ENCODE peak calls at places on chromosomes 7 and 10, in four cellular contexts. A is astrocyte of the spinal cord, P is Peyer's patch, R is kidney epithelial cell. J is an unnamed sample.

GRCh38 chr7:99369767-99370353 is 4.7 kb upstream of the ARPC1B start:
- DNase-seq in R (no peak), A (peak; percentile 47), P (no peak), J (no peak)

GRCh38 chr10:121754667-121755066 is 156.4 kb upstream of the FGFR2 start:
- DNase-seq in A (no peak), R (no peak), P (no peak), J (no peak)

GRCh38 chr10:34504534-34504933 is 310.6 kb downstream of the PARD3 start:
- DNase-seq in A (peak; percentile 66), P (no peak), R (peak; percentile 48), J (no peak)

GRCh38 chr10:71040326-71040725 is 152.0 kb upstream of the PCBD1 start:
- DNase-seq in P (no peak), A (no peak), R (no peak), J (no peak)

GRCh38 chr10:126639084-126639483 is 31.4 kb downstream of the C10orf90 start:
- DNase-seq in A (no peak), R (no peak), P (no peak), J (no peak)

GRCh38 chr10:44384601-44385422 is at the start of gene CXCL12:
- DNase-seq in P (no peak), R (no peak), A (peak; percentile 18), J (no peak)

GRCh38 chr10:3749597-3750351 is 35.2 kb downstream of the KLF6 start:
- DNase-seq in R (peak; percentile 44), P (no peak), A (peak; percentile 55), J (no peak)

GRCh38 chr10:126422561-126422960 is 34.3 kb upstream of the ADAM12 start:
- DNase-seq in R (no peak), P (no peak), A (peak; percentile 49), J (no peak)

GRCh38 chr10:66378117-66378876 is 547.5 kb upstream of the LRRTM3 start:
- DNase-seq in A (peak; percentile 1), R (no peak), P (no peak), J (no peak)

GRCh38 chr10:59143550-59143949 is 32.9 kb upstream of the PHYHIPL start:
- DNase-seq in A (no peak), P (no peak), R (no peak), J (no peak)

GRCh38 chr7:140026935-140027334 is 35.8 kb downstream of the PARP12 start:
- DNase-seq in A (no peak), P (no peak), R (no peak), J (no peak)

GRCh38 chr10:63042256-63042655 is 90.9 kb upstream of the NRBF2 start:
- DNase-seq in P (no peak), A (no peak), R (no peak), J (no peak)

GRCh38 chr7:130906575-130906974 is 172.6 kb upstream of the KLF14 start:
- DNase-seq in R (no peak), A (no peak), P (no peak), J (no peak)

GRCh38 chr10:42952358-42952757 is 124.5 kb upstream of the RET start:
- DNase-seq in R (no peak), P (peak; percentile 13), A (no peak), J (no peak)

GRCh38 chr7:100893910-100894763 is 1.6 kb downstream of the ACHE start:
- DNase-seq in A (no peak), P (no peak), R (no peak), J (no peak)

GRCh38 chr7:75599244-75599771 is 107.2 kb downstream of the SPDYE5 start:
- DNase-seq in A (peak; percentile 33), R (no peak), P (no peak), J (no peak)

GRCh38 chr7:135168001-135168400 is 2.5 kb downstream of the CYREN start:
- DNase-seq in A (no peak), P (no peak), R (no peak), J (no peak)

GRCh38 chr10:78906734-78907385 is 161.9 kb upstream of the ZMIZ1 start:
- DNase-seq in R (no peak), A (no peak), P (no peak), J (no peak)

GRCh38 chr7:122132341-122132740 is 11.7 kb downstream of the AASS start:
- DNase-seq in A (peak; percentile 64), R (peak; percentile 28), P (no peak), J (peak; percentile 9)

GRCh38 chr10:70132098-70133029 is at the start of gene AIFM2:
- DNase-seq in P (peak; percentile 35), A (peak; percentile 63), R (no peak), J (peak; percentile 16)

GRCh38 chr10:89352039-89352597 is 24.3 kb downstream of the IFIT3 start:
- DNase-seq in P (no peak), A (peak; percentile 93), R (peak; percentile 86), J (peak; percentile 82)

GRCh38 chr10:24462889-24463552 is 254.1 kb downstream of the KIAA1217 start:
- DNase-seq in R (no peak), P (no peak), A (peak; percentile 51), J (no peak)

GRCh38 chr7:143341842-143342241 is 20.7 kb downstream of the FAM131B start:
- DNase-seq in A (no peak), R (no peak), P (no peak), J (no peak)

GRCh38 chr7:2932761-2933251 is 88.7 kb upstream of the GNA12 start:
- DNase-seq in A (no peak), P (no peak), R (no peak), J (no peak)

GRCh38 chr10:36671607-36672006 is 453.8 kb upstream of the ANKRD30A start:
- DNase-seq in P (no peak), R (no peak), A (peak; percentile 78), J (no peak)

GRCh38 chr10:117373848-117374505 is 1.3 kb downstream of the PDZD8 start:
- DNase-seq in P (peak; percentile 43), R (no peak), A (peak; percentile 50), J (no peak)

DNA sequence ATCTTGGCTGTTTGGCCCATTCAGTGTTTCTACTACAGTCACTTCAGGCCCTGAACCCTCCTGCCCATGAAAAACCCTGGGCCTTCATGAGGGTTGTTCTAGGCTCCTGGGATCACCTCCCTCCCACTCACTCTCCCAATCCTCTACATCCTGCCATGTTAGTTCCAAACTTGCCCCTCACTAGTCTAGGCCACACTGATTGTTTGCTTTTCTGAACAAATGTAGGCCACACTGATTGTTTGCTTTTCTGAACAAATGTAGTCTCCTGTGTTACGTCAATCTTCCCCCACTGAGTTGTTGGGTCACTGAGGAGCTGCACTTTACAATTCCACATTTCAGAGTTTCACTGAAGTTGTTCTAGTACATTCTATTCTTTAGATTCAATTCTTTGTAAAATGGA is 5.3 kb upstream of the ALDH18A1 start:
- DNase-seq in R (no peak), P (no peak), A (peak; percentile 50), J (no peak)
- TF ChIP-seq CTCF in R (no peak), P (no peak), A (no peak), J (no peak)

GRCh38 chr7:150976529-150977381 is 1.4 kb downstream of the KCNH2 start:
- DNase-seq in P (no peak), A (no peak), R (no peak), J (no peak)
- H3K4me3 ChIP-seq in P (peak overlapping the region; percentile 39), A (no peak overlapping the region), R (no peak overlapping the region), J (no peak overlapping the region)

DNA sequence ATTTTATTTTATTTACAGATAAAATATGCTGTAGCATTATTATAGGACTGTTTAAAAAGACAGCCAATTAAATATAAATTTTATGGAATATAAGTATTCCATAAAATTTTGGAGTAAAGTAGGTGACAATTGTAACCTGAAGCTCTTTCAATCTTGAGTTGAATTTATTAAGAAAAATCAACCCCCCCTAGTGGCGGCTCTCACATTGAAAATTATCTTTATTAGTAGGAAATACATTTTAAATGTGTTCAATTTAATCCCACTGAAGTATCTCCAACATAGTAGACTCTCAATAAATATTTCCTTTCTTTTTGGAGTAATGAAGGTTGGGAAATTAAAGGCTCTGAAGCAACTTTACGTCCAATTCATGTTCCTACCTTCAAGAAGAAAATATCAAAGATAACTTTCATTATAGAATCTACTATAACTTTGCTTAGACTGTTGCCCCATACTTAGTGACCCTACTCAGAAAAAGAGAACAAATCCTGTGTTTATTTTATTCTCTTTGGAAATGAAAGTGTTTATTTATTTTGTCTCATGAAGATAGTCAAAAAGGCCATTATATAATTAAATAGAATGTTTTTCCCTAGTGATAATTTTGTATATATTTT is 3.1 kb downstream of the AHR start:
- DNase-seq in P (peak; percentile 64), R (no peak), A (peak; percentile 77), J (no peak)
- TF ChIP-seq CTCF in P (peak; percentile 75), R (peak; percentile 39), A (peak; percentile 41), J (peak; percentile 39)

DNA sequence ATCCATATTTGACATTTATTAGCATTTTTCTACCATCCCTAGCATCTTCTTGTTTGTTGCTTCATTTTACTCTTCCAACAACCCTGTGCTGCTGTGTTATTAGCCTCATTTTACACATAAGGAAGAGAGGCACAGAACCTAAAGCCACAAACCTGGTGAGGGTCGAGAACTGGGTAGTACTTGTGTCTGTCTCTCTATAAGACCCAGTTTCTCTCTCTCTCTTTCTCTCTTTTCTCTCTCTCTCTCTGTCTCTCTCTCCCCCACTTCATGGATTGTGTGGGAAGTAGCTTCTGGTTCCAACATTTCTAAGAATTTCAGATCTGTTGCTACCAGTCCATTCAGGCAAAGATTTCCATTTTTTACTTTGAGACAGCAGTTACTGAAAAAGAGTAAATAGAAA is 1.4 kb upstream of the FRA10AC1 start:
- DNase-seq in P (no peak), R (no peak), A (no peak), J (no peak)
- H3K4me3 ChIP-seq in P (no peak overlapping the region), R (no peak overlapping the region), A (no peak overlapping the region), J (no peak overlapping the region)

GRCh38 chr7:97117372-97118188 is at the start of gene SDHAF3:
- DNase-seq in A (peak; percentile 99), R (peak; percentile 91), P (peak; percentile 94), J (peak; percentile 95)
- TF ChIP-seq CTCF in A (no peak), R (peak; percentile 20), P (no peak), J (peak; percentile 6)

DNA sequence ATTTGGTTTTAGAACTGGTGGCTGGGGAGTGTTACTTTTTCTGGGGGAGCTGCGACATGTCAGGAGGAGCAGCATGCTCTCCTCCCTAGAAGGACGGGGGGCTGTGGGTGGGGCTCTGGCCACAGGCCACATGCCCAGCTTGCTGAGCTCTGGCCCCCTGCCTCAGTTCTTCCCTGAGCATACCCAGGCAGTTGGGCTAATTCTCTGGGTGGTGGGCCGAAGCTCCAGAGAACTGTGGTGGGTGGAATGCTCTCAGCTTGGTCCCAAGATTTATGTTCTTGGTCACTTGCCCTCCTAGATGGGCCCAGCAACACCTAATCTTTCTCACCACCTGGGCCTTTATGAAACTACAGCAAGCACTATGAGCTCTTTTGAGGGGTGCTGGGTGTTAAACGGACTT is 5.1 kb upstream of the ZNF775 start:
- DNase-seq in R (no peak), P (no peak), A (no peak), J (no peak)
- H3K4me3 ChIP-seq in R (no peak overlapping the region), P (no peak overlapping the region), A (no peak overlapping the region), J (no peak overlapping the region)

GRCh38 chr10:119299531-119299930 is 92.2 kb downstream of the GRK5 start:
- DNase-seq in P (no peak), A (no peak), R (no peak), J (no peak)
- TF ChIP-seq CTCF in P (no peak), A (no peak), R (no peak), J (no peak)

GRCh38 chr10:119393019-119393418 is 149.5 kb downstream of the RGS10 start:
- DNase-seq in A (no peak), R (no peak), P (no peak), J (no peak)

GRCh38 chr10:119394657-119395286 is 147.7 kb downstream of the RGS10 start:
- DNase-seq in P (no peak), R (no peak), A (no peak), J (no peak)

GRCh38 chr10:119393421-119393820 is 149.1 kb downstream of the RGS10 start:
- DNase-seq in A (no peak), P (no peak), R (no peak), J (no peak)

GRCh38 chr10:119395287-119396007 is 147.1 kb downstream of the RGS10 start:
- DNase-seq in A (peak; percentile 44), P (peak; percentile 54), R (no peak), J (no peak)

GRCh38 chr10:119393845-119394244 is 148.7 kb downstream of the RGS10 start:
- DNase-seq in A (no peak), R (no peak), P (no peak), J (no peak)
- H3K4me3 ChIP-seq in A (no peak overlapping the region), R (no peak overlapping the region), P (no peak overlapping the region), J (no peak overlapping the region)